ENCODE peak calls at places on chromosomes 2 and 18, in five cellular contexts. J is fibroblast of pulmonary artery, A is NB4, D is heart right ventricle, I is breast epithelium. C is an unnamed sample.
A peak's percentile ranks its signal among the peaks of the same experiment; 100 is the strongest.

GRCh38 chr18:46623541-46623940 is 33.5 kb downstream of the LOXHD1 start:
- DNase-seq in J (peak; percentile 4), D (peak; percentile 19), A (no peak), I (no peak), C (peak; percentile 64)

GRCh38 chr18:70499218-70499691 is 210.4 kb downstream of the SOCS6 start:
- DNase-seq in D (no peak), J (no peak), I (no peak), A (peak; percentile 99), C (peak; percentile 93)

GRCh38 chr18:1659190-1659589 is 754.5 kb downstream of the ADCYAP1 start:
- DNase-seq in I (no peak), J (no peak), D (no peak), A (no peak), C (no peak)

GRCh38 chr2:172219201-172219600 is 116.5 kb upstream of the DLX2 start:
- DNase-seq in J (no peak), I (no peak), D (no peak), A (peak; percentile 36), C (no peak)

GRCh38 chr18:77001979-77002378 is 130.6 kb downstream of the MBP start:
- DNase-seq in I (no peak), J (no peak), D (no peak), A (no peak), C (no peak)

GRCh38 chr2:148876589-148877402 is 1.8 kb downstream of the KIF5C start:
- DNase-seq in D (peak; percentile 18), J (no peak), I (no peak), A (no peak), C (no peak)

GRCh38 chr18:33116376-33116775 is 324.1 kb downstream of the CCDC178 start:
- DNase-seq in A (peak; percentile 2), D (no peak), J (peak; percentile 18), I (no peak), C (peak; percentile 12)

GRCh38 chr2:113784823-113785744 is 28.6 kb upstream of the SLC35F5 start:
- DNase-seq in J (no peak), I (no peak), D (no peak), A (no peak), C (no peak)

GRCh38 chr2:66771359-66771978 is 336.5 kb downstream of the MEIS1 start:
- DNase-seq in J (no peak), A (no peak), I (no peak), D (no peak), C (peak; percentile 11)

GRCh38 chr2:10283106-10284062 is 19.3 kb upstream of the HPCAL1 start:
- DNase-seq in J (peak; percentile 48), A (peak; percentile 99), D (no peak), I (no peak), C (no peak)

GRCh38 chr2:240290432-240291336 is 144.8 kb upstream of the GPC1 start:
- DNase-seq in J (no peak), I (no peak), D (no peak), A (no peak), C (no peak)

GRCh38 chr2:229780856-229781773 is 66.8 kb upstream of the DNER start:
- DNase-seq in I (no peak), A (peak; percentile 58), D (no peak), J (peak; percentile 73), C (peak; percentile 64)

GRCh38 chr2:216644846-216645635 is 11.8 kb downstream of the IGFBP2 start:
- DNase-seq in I (no peak), J (no peak), A (no peak), D (no peak), C (no peak)

GRCh38 chr2:161045726-161046125 is 114.5 kb upstream of the TANK start:
- DNase-seq in D (no peak), J (no peak), A (no peak), I (no peak), C (no peak)

GRCh38 chr2:102698369-102699111 is 63.3 kb upstream of the TMEM182 start:
- DNase-seq in A (no peak), D (no peak), J (no peak), I (no peak), C (peak; percentile 2)

GRCh38 chr2:114085992-114086391 is 196.1 kb downstream of the ACTR3 start:
- DNase-seq in J (no peak), A (no peak), D (no peak), I (no peak), C (no peak)

GRCh38 chr2:238562446-238562845 is 135.7 kb downstream of the ASB1 start:
- DNase-seq in D (no peak), I (no peak), A (no peak), J (no peak), C (no peak)

GRCh38 chr18:500556-501405 is at the start of gene COLEC12:
- DNase-seq in D (peak; percentile 55), J (no peak), I (no peak), A (no peak), C (peak; percentile 20)

GRCh38 chr2:101854877-101855276 is 136.9 kb upstream of the IL1R2 start:
- DNase-seq in I (no peak), J (no peak), A (no peak), D (no peak), C (no peak)

GRCh38 chr2:231050018-231050901 is 6.4 kb upstream of the PSMD1 start:
- DNase-seq in I (no peak), J (no peak), A (no peak), D (no peak), C (no peak)

GRCh38 chr2:37330669-37331068 is 6.0 kb upstream of the PRKD3 start:
- DNase-seq in J (no peak), A (no peak), I (no peak), D (no peak), C (no peak)

GRCh38 chr2:165778653-165779451 is 15.2 kb downstream of the GALNT3 start:
- DNase-seq in D (no peak), A (peak; percentile 45), J (peak; percentile 22), I (no peak), C (peak; percentile 66)

GRCh38 chr2:237552911-237553310 is 13.5 kb upstream of the PRLH start:
- DNase-seq in I (no peak), A (peak; percentile 46), D (no peak), J (no peak), C (peak; percentile 17)

GRCh38 chr2:68225119-68225632 is 27.2 kb downstream of the PPP3R1 start:
- DNase-seq in I (no peak), A (peak; percentile 71), D (no peak), J (peak; percentile 34), C (peak; percentile 51)

GRCh38 chr2:240356700-240357640 is 78.5 kb upstream of the GPC1 start:
- DNase-seq in I (no peak), A (no peak), D (no peak), J (no peak), C (no peak)

GRCh38 chr2:17276220-17276619 is 242.0 kb downstream of the RAD51AP2 start:
- DNase-seq in I (no peak), D (no peak), J (no peak), A (no peak), C (no peak)

GRCh38 chr2:179543361-179543901 is 278.8 kb upstream of the SESTD1 start:
- DNase-seq in I (no peak), D (no peak), J (peak; percentile 6), A (no peak), C (no peak)

GRCh38 chr2:159637988-159638501 is 21.7 kb upstream of the BAZ2B start:
- DNase-seq in A (no peak), I (no peak), J (peak; percentile 92), D (no peak), C (no peak)

GRCh38 chr2:43484323-43484930 is 111.4 kb downstream of the THADA start:
- DNase-seq in A (peak; percentile 87), D (no peak), I (no peak), J (peak; percentile 95), C (peak; percentile 85)

GRCh38 chr18:61333746-61334490 is 688 bp downstream of the CDH20 start:
- DNase-seq in A (no peak), I (no peak), D (peak; percentile 6), J (no peak), C (peak; percentile 12)

GRCh38 chr2:158529379-158530110 is 72.8 kb downstream of the PKP4 start:
- DNase-seq in A (no peak), D (no peak), J (peak; percentile 53), I (no peak), C (no peak)

GRCh38 chr2:190979906-190980629 is 33.9 kb downstream of the STAT1 start:
- DNase-seq in D (peak; percentile 78), I (peak; percentile 58), J (peak; percentile 94), A (no peak), C (no peak)

GRCh38 chr2:213089438-213089837 is 62.0 kb downstream of the IKZF2 start:
- DNase-seq in J (peak; percentile 23), I (no peak), D (no peak), A (no peak), C (no peak)

GRCh38 chr2:85387754-85388153 is 22.4 kb downstream of the CAPG start:
- DNase-seq in D (no peak), A (no peak), I (no peak), J (no peak), C (no peak)

GRCh38 chr2:189609423-189609816 is 28.8 kb upstream of the SLC40A1 start:
- DNase-seq in J (peak; percentile 72), D (no peak), A (no peak), I (no peak), C (no peak)

GRCh38 chr2:221787561-221787960 is 215.5 kb upstream of the EPHA4 start:
- DNase-seq in D (no peak), A (no peak), I (no peak), J (no peak), C (no peak)

DNA sequence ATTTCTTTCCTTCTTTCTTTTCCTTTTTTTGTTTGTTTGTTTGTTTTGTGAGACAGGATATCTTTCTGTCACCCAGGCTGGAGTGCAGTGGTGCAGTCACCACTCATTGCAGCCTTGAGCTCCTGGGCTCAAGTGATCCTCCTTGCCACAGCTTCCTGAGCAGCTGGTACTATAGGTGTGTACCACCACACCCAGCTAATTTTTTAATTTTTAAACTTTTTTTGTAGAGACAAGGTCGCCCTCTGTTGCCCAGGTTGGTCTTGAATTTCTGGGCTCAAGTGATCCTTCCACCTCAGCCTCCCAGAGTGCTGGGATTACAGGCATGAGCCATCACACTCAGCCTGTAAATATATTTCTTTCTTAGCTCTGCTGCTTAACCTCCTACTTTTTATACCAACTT is 83.4 kb upstream of the CYP20A1 start:
- DNase-seq in J (no peak), I (no peak), A (peak; percentile 14), D (no peak), C (no peak)
- TF ChIP-seq CTCF in J (no peak), I (no peak), A (no peak), D (no peak), C (peak; percentile 22)

GRCh38 chr2:128714861-128715312 is 396.2 kb upstream of the HS6ST1 start:
- DNase-seq in A (peak; percentile 75), D (no peak), I (no peak), J (no peak), C (no peak)
- TF ChIP-seq CTCF in A (peak; percentile 60), D (peak; percentile 6), I (no peak), J (no peak), C (peak; percentile 17)

GRCh38 chr2:53202063-53202462 is 565.5 kb upstream of the CHAC2 start:
- DNase-seq in A (peak; percentile 20), D (no peak), J (peak; percentile 73), I (no peak), C (peak; percentile 15)
- TF ChIP-seq CTCF in A (no peak), D (no peak), J (peak; percentile 20), I (no peak), C (peak; percentile 20)

DNA sequence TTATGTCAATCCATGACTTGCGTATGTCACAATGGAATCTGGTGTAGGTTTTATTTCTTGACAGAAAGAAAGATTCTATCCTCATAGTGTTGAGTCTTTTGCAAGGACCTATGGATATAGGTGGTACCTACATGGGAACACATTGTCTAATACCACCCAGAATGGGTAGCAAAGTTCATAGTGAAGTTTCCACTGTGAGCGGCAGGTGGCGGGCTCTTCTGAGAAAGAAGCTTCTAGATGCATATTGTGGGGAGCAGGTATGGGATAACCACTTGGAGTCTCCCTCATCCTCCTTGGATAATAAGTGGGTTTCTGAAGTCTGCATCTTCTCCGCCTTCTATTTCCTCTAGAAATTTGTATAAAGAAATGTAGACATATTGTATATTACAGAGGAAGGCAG is 44.9 kb downstream of the LINC00305 start:
- DNase-seq in A (no peak), J (no peak), D (no peak), I (no peak), C (peak; percentile 22)
- TF ChIP-seq CTCF in A (peak; percentile 10), J (no peak), D (no peak), I (no peak), C (peak; percentile 49)

C was measured in A673.